ENCODE peak calls at places on chromosomes 4 and X, in four cellular contexts. O is Peyer's patch, U is tibial nerve, J is GM12878. Q is an unnamed sample. For H3K4me1, the result is how much of the 10 kb centered on the place peaks cover.

GRCh38 chr4:40608628-40609027 is 21.0 kb downstream of the RBM47 start:
- DNase-seq in O (no peak), U (no peak), J (no peak), Q (no peak)

GRCh38 chrX:109839694-109840358 is 106.8 kb upstream of the ACSL4 start:
- DNase-seq in O (no peak), U (no peak), J (no peak), Q (no peak)

GRCh38 chr4:139501117-139501516 is 47.2 kb downstream of the RAB33B start:
- DNase-seq in O (no peak), U (no peak), J (no peak), Q (no peak)

GRCh38 chr4:111362891-111363290 is 740.0 kb upstream of the PITX2 start:
- DNase-seq in O (no peak), U (peak), J (no peak), Q (no peak)

GRCh38 chr4:41369680-41370079 is 113.0 kb downstream of the UCHL1 start:
- DNase-seq in O (no peak), U (no peak), J (no peak), Q (no peak)

GRCh38 chrX:24506082-24506481 is 41.0 kb downstream of the PDK3 start:
- DNase-seq in O (no peak), U (no peak), J (peak), Q (no peak)

GRCh38 chr4:95023110-95023509 is 265.4 kb downstream of the BMPR1B start:
- DNase-seq in O (no peak), U (no peak), J (no peak), Q (no peak)

GRCh38 chr4:101730291-101731117 is 60.0 kb upstream of the BANK1 start:
- DNase-seq in O (peak), U (peak), J (peak), Q (peak)

GRCh38 chr4:26407466-26407865 is 82.8 kb downstream of the CCKAR start:
- DNase-seq in O (no peak), U (no peak), J (no peak), Q (no peak)

GRCh38 chr4:65046496-65047101 is 623.7 kb downstream of the EPHA5 start:
- DNase-seq in O (no peak), U (no peak), J (no peak), Q (no peak)

GRCh38 chr4:156322592-156322991 is 368.9 kb upstream of the CTSO start:
- DNase-seq in O (no peak), U (no peak), J (no peak), Q (no peak)

GRCh38 chr4:56305390-56305789 is 81.9 kb downstream of the AASDH start:
- DNase-seq in O (no peak), U (no peak), J (no peak), Q (no peak)

GRCh38 chrX:24231169-24231568 is 81.6 kb downstream of the ZFX start:
- DNase-seq in O (no peak), U (no peak), J (no peak), Q (no peak)

GRCh38 chrX:153441296-153441695 is 4.6 kb downstream of the TREX2 start:
- DNase-seq in O (no peak), U (no peak), J (no peak), Q (no peak)

DNA sequence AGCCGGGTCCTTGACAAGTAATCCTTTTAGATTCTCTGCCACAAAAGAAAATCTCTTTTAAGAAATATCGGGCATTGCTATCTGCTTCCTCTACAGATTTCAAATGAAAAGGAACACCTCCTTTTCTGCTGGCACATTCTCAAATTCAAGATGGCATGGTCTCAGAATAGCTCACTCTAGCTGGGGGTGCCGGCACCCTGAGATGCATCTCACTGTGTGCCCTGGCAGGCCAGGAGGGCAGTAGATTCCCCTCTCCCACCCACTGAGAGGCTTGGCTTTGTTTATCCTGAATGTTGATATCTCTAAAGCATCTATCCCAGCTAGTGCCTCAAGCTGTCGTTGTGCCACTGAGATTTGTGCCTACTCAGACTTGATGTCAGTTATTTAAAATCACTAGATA is 319.5 kb downstream of the ARHGAP10 start:
- DNase-seq in O (no peak), U (no peak), J (no peak), Q (no peak)
- H3K4me1 ChIP-seq in O (under half), U (under half), J (under half), Q (under half)

GRCh38 chrX:65668362-65669310 is 1.2 kb downstream of the MSN start:
- DNase-seq in O (peak), U (peak), J (peak), Q (peak)
- TF ChIP-seq POLR2A in O (no peak), U (peak), J (peak), Q (peak)

GRCh38 chr4:80145739-80146138 is 51.6 kb upstream of the PRDM8 start:
- DNase-seq in O (no peak), U (no peak), J (no peak), Q (no peak)

GRCh38 chr4:80141543-80141942 is 55.8 kb upstream of the PRDM8 start:
- DNase-seq in O (no peak), U (no peak), J (no peak), Q (no peak)

GRCh38 chr4:80142396-80143304 is 54.7 kb upstream of the PRDM8 start:
- DNase-seq in O (no peak), U (no peak), J (no peak), Q (no peak)

GRCh38 chr4:80140237-80140636 is 57.1 kb upstream of the PRDM8 start:
- DNase-seq in O (no peak), U (no peak), J (no peak), Q (no peak)

DNA sequence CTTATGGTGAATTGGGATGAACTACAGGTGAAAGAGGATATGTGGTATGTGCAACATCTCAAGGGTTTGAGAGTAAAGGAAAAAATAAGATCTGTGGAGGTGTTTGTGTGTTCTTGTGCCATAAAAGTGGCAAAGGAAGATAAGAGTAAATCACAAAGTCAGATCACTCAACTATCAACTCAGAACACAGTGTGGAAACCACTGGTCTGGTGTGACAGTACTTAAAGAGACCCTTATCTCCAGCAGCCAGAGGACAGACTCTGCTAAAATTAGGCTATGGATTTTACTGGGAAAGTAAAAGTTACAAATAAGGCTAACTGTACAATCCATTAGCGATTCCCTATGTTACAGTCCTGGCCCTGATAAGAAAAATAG is 54.0 kb upstream of the PRDM8 start:
- DNase-seq in O (no peak), U (no peak), J (no peak), Q (no peak)
- H3K4me1 ChIP-seq in O (under half), U (under half), J (under half), Q (under half)

DNA sequence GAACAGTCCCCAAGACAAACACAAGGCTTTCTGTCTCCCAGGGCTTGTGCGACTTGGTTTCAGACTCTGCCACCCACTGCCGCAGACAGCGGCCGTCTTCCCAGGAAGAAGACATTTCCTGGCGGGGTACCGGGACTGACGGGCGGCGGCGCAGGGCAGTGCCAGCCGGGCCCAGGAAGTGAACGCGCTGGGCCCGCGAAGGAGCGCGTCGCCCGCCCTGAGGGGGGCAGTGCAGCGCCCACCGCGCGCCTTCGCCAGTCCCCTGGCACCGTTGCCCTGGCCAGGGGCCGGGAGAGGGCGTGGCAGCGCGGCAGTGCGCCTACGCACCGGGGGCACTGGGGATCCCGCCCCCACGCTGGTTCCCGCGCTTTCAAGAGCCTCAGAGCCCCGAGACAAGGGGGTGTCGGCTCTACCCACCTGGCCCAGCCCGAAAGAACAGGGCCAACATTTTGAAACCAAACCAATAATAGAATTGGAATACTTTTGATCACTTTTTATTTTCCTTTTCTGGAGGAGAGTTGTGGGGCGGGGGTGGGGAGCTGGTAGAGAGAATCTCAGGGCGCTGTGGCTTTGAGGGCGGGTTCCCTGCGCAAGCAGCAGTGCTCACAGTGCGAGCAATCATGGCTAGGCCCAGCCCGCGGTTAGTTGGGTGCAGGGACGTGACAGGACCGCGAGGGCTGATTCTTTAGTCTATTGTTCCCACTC is 23.6 kb upstream of the APLN start:
- DNase-seq in O (peak), U (no peak), J (no peak), Q (peak)
- TF ChIP-seq POLR2A in O (peak), U (no peak), J (no peak), Q (no peak)

DNA sequence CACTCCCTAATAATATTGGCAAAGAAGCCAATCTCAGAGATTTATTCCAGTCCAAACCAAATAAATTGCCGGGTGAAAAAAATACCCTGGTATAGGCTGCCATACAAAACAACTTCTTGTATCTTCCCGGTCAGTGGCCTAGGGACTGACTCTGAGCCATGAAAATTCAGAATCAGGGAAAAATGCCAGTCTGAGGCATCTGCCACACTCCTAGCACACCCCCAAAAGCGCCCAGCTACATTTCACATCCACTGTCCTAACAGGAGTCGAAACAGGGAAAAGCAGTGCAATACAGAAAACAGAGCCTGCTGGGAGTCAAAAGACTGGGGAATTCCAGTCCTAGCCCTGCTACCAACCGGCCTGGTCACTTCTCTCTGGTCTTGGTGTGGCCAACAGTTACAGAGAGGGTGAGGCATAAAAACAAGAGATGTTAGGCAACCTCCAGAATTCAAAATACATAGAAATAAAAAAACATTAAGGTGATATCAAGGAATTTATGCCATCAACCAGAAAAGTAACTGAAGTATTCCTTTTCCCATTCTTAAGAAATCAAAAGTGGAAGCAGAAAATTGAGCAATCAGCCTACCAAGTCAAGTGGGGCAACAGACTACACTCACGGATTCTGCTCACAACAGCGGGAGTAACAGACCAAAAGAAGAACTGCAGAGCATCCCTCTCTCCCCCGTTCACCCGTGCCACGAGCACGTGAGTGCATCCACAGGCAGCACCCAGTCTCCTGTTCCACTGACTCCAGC is 29.5 kb downstream of the AFAP1 start:
- DNase-seq in O (no peak), U (no peak), J (no peak), Q (no peak)
- H3K4me1 ChIP-seq in O (under half), U (half or more), J (under half), Q (under half)